ENCODE peak calls at places on chromosomes 16 and 17, in seven cellular contexts. Y is PC-3, H is DND-41, C is vagina, K is tibial artery, F is adrenal gland, P is ascending aorta. T is an unnamed sample. For H3K4me1 and H3K27me3, the result is how much of the 10 kb centered on the place peaks cover.

GRCh38 chr16:57000271-57001025 is 11.1 kb downstream of the NLRC5 start:
- DNase-seq in Y (peak), H (no peak), C (no peak), K (peak), F (peak), P (peak), T (no peak)

GRCh38 chr17:31216053-31216751 is 80.8 kb downstream of the OMG start:
- DNase-seq in Y (peak), H (no peak), C (no peak), K (no peak), F (no peak), P (no peak), T (peak)

GRCh38 chr17:83194761-83195329 is 115.4 kb downstream of the METRNL start:
- DNase-seq in Y (no peak), H (no peak), C (no peak), K (peak), F (peak), P (no peak), T (no peak)

GRCh38 chr17:81386141-81386645 is 9.1 kb upstream of the BAHCC1 start:
- DNase-seq in Y (no peak), H (no peak), C (no peak), K (no peak), F (no peak), P (no peak), T (no peak)

GRCh38 chr17:5508855-5509254 is 22.5 kb downstream of the MIS12 start:
- DNase-seq in Y (no peak), H (no peak), C (no peak), K (no peak), F (no peak), P (no peak), T (no peak)

GRCh38 chr17:31686495-31686894 is 172.5 kb downstream of the COPRS start:
- DNase-seq in Y (no peak), H (no peak), C (no peak), K (no peak), F (no peak), P (no peak), T (no peak)

GRCh38 chr16:10543231-10543630 is 37.2 kb downstream of the EMP2 start:
- DNase-seq in Y (no peak), H (no peak), C (no peak), K (no peak), F (no peak), P (no peak), T (no peak)

GRCh38 chr17:61551255-61551742 is 39.7 kb downstream of the NACA2 start:
- DNase-seq in Y (peak), H (no peak), C (no peak), K (no peak), F (no peak), P (no peak), T (no peak)

GRCh38 chr16:23082161-23082788 is 67.0 kb downstream of the USP31 start:
- DNase-seq in Y (no peak), H (no peak), C (no peak), K (no peak), F (no peak), P (no peak), T (no peak)

GRCh38 chr17:19391432-19391831 is 4.4 kb upstream of the MFAP4 start:
- DNase-seq in Y (no peak), H (no peak), C (no peak), K (no peak), F (no peak), P (no peak), T (no peak)

GRCh38 chr17:3974138-3974687 is 10.0 kb upstream of the ATP2A3 start:
- DNase-seq in Y (no peak), H (no peak), C (no peak), K (no peak), F (no peak), P (no peak), T (no peak)

GRCh38 chr17:47717261-47717697 is 15.8 kb upstream of the TBX21 start:
- DNase-seq in Y (no peak), H (no peak), C (no peak), K (no peak), F (no peak), P (no peak), T (no peak)

GRCh38 chr16:3182608-3183444 is 5.2 kb upstream of the OR1F1 start:
- DNase-seq in Y (peak), H (no peak), C (no peak), K (no peak), F (no peak), P (no peak), T (peak)

GRCh38 chr17:35254107-35254802 is 11.4 kb downstream of the SLFN5 start:
- DNase-seq in Y (peak), H (no peak), C (no peak), K (peak), F (peak), P (peak), T (no peak)

GRCh38 chr17:50029185-50029584 is 26.7 kb upstream of the ITGA3 start:
- DNase-seq in Y (no peak), H (no peak), C (no peak), K (no peak), F (no peak), P (no peak), T (no peak)

GRCh38 chr16:1060416-1061340 is 11.9 kb upstream of the SSTR5 start:
- DNase-seq in Y (no peak), H (no peak), C (no peak), K (no peak), F (no peak), P (no peak), T (no peak)

GRCh38 chr16:85821441-85821901 is 22.0 kb downstream of the COX4I1 start:
- DNase-seq in Y (peak), H (peak), C (no peak), K (peak), F (peak), P (no peak), T (peak)

GRCh38 chr17:75442168-75443103 is 14.0 kb upstream of the TMEM94 start:
- DNase-seq in Y (no peak), H (no peak), C (no peak), K (no peak), F (no peak), P (no peak), T (no peak)

GRCh38 chr17:64020068-64020766 is at the start of gene ICAM2:
- DNase-seq in Y (no peak), H (peak), C (peak), K (peak), F (peak), P (no peak), T (peak)

GRCh38 chr17:12410721-12411120 is 255.0 kb upstream of the MYOCD start:
- DNase-seq in Y (no peak), H (no peak), C (peak), K (no peak), F (no peak), P (no peak), T (no peak)

GRCh38 chr17:47692895-47693666 is 880 bp upstream of the TBKBP1 start:
- DNase-seq in Y (no peak), H (no peak), C (no peak), K (no peak), F (no peak), P (no peak), T (no peak)

GRCh38 chr17:43140396-43141332 is 15.5 kb upstream of the BRCA1 start:
- DNase-seq in Y (no peak), H (no peak), C (no peak), K (no peak), F (no peak), P (no peak), T (no peak)

GRCh38 chr17:60398227-60398959 is 6.5 kb upstream of the USP32 start:
- DNase-seq in Y (no peak), H (no peak), C (no peak), K (no peak), F (no peak), P (no peak), T (no peak)

GRCh38 chr16:64981568-64982281 is 140.1 kb downstream of the CDH11 start:
- DNase-seq in Y (no peak), H (no peak), C (no peak), K (no peak), F (no peak), P (no peak), T (no peak)

GRCh38 chr17:73301359-73301758 is 10.4 kb downstream of the CDC42EP4 start:
- DNase-seq in Y (no peak), H (no peak), C (no peak), K (no peak), F (no peak), P (no peak), T (no peak)
- H3K4me1 ChIP-seq in Y (under half), H (under half), C (half or more), K (under half), F (under half), P (under half), T (under half)

GRCh38 chr17:46138470-46138869 is 54.8 kb downstream of the KANSL1 start:
- DNase-seq in Y (no peak), H (no peak), C (no peak), K (no peak), F (no peak), P (no peak), T (no peak)
- H3K27ac ChIP-seq in Y (peak), H (no peak), C (no peak), K (no peak), F (peak), P (no peak), T (no peak)

DNA sequence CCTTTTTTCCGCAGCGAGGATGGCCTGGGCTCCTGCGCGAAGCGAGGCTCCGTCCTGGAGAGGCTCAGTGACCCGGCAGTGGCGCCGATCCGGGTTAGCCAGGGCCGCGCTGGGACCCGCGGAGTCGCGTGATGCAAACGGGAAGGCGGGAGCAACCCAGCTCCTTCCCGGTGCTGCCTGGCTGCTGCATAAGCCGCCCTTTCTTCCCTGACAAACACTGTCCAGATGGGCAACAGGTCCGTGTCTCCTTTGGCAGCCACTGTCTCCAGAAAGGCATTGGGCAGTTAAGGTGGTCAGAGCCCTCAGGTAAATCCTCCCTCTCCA is 21.8 kb upstream of the ZNHIT3 start:
- DNase-seq in Y (no peak), H (no peak), C (no peak), K (no peak), F (no peak), P (no peak), T (no peak)
- H3K27me3 ChIP-seq in Y (under half), H (under half), C (under half), K (half or more), F (under half), P (under half), T (under half)

GRCh38 chr17:17742688-17743390 is 61.6 kb downstream of the RAI1 start:
- DNase-seq in Y (no peak), H (no peak), C (no peak), K (no peak), F (no peak), P (no peak), T (no peak)

GRCh38 chr17:17742133-17742621 is 60.9 kb downstream of the RAI1 start:
- DNase-seq in Y (no peak), H (no peak), C (no peak), K (no peak), F (no peak), P (no peak), T (no peak)

GRCh38 chr17:17739388-17740066 is 58.3 kb downstream of the RAI1 start:
- DNase-seq in Y (peak), H (no peak), C (no peak), K (no peak), F (peak), P (no peak), T (no peak)

GRCh38 chr17:17740627-17741237 is 59.5 kb downstream of the RAI1 start:
- DNase-seq in Y (no peak), H (no peak), C (no peak), K (no peak), F (no peak), P (no peak), T (no peak)

GRCh38 chr17:17741346-17742023 is 60.2 kb downstream of the RAI1 start:
- DNase-seq in Y (no peak), H (no peak), C (no peak), K (no peak), F (peak), P (no peak), T (no peak)
- H3K4me1 ChIP-seq in Y (under half), H (under half), C (half or more), K (under half), F (half or more), P (under half), T (under half)

GRCh38 chr17:76718516-76718915 is 7.8 kb upstream of the MXRA7 start:
- DNase-seq in Y (no peak), H (no peak), C (no peak), K (no peak), F (no peak), P (no peak), T (no peak)

GRCh38 chr17:76714822-76715461 is 4.2 kb upstream of the MXRA7 start:
- DNase-seq in Y (peak), H (peak), C (no peak), K (peak), F (peak), P (no peak), T (peak)

GRCh38 chr17:76716146-76716833 is 5.5 kb upstream of the MXRA7 start:
- DNase-seq in Y (no peak), H (no peak), C (no peak), K (peak), F (peak), P (peak), T (peak)

GRCh38 chr17:76715462-76715830 is 4.7 kb upstream of the MXRA7 start:
- DNase-seq in Y (no peak), H (no peak), C (no peak), K (no peak), F (no peak), P (no peak), T (no peak)

GRCh38 chr17:76716834-76717205 is 6.1 kb upstream of the MXRA7 start:
- DNase-seq in Y (no peak), H (no peak), C (no peak), K (no peak), F (no peak), P (no peak), T (no peak)
- H3K27ac ChIP-seq in Y (no peak), H (no peak), C (no peak), K (peak), F (peak), P (peak), T (peak)